ENCODE peak calls at places on chromosome 5, in ten cellular contexts. Y, N, H, Q, M, A, B, I, D and P are unnamed samples.

GRCh38 chr5:167861931-167862426 is 429.5 kb upstream of the WWC1 start:
- DNase-seq in Y (no peak), N (no peak), H (no peak), Q (no peak), M (no peak), A (no peak), B (no peak), I (no peak), D (no peak), P (no peak)

GRCh38 chr5:15752886-15753285 is 252.9 kb downstream of the FBXL7 start:
- DNase-seq in Y (peak; percentile 73), N (no peak), H (peak; percentile 31), Q (no peak), M (no peak), A (no peak), B (no peak), I (peak; percentile 78), D (peak; percentile 69), P (no peak)

GRCh38 chr5:31049933-31050704 is 143.4 kb upstream of the CDH6 start:
- DNase-seq in Y (no peak), N (no peak), H (peak; percentile 18), Q (no peak), M (no peak), A (no peak), B (no peak), I (no peak), D (no peak), P (no peak)

GRCh38 chr5:61357745-61358144 is 25.7 kb downstream of the ZSWIM6 start:
- DNase-seq in Y (no peak), N (no peak), H (no peak), Q (no peak), M (no peak), A (no peak), B (no peak), I (no peak), D (no peak), P (peak; percentile 11)

GRCh38 chr5:120160120-120160895 is 303.8 kb upstream of the PRR16 start:
- DNase-seq in Y (no peak), N (no peak), H (peak; percentile 39), Q (no peak), M (no peak), A (peak; percentile 85), B (no peak), I (no peak), D (no peak), P (no peak)

GRCh38 chr5:56279979-56280378 is 46.8 kb upstream of the ANKRD55 start:
- DNase-seq in Y (no peak), N (no peak), H (peak; percentile 39), Q (no peak), M (no peak), A (no peak), B (no peak), I (no peak), D (no peak), P (no peak)

GRCh38 chr5:96339862-96340261 is 93.2 kb downstream of the PCSK1 start:
- DNase-seq in Y (no peak), N (no peak), H (no peak), Q (no peak), M (no peak), A (no peak), B (no peak), I (no peak), D (no peak), P (no peak)

GRCh38 chr5:154593091-154593490 is 115.1 kb upstream of the HAND1 start:
- DNase-seq in Y (no peak), N (no peak), H (peak; percentile 84), Q (no peak), M (no peak), A (peak; percentile 38), B (no peak), I (no peak), D (no peak), P (no peak)

GRCh38 chr5:179186801-179187200 is 126.6 kb downstream of the ZNF354C start:
- DNase-seq in Y (no peak), N (no peak), H (no peak), Q (no peak), M (no peak), A (no peak), B (peak; percentile 32), I (no peak), D (peak; percentile 26), P (no peak)

DNA sequence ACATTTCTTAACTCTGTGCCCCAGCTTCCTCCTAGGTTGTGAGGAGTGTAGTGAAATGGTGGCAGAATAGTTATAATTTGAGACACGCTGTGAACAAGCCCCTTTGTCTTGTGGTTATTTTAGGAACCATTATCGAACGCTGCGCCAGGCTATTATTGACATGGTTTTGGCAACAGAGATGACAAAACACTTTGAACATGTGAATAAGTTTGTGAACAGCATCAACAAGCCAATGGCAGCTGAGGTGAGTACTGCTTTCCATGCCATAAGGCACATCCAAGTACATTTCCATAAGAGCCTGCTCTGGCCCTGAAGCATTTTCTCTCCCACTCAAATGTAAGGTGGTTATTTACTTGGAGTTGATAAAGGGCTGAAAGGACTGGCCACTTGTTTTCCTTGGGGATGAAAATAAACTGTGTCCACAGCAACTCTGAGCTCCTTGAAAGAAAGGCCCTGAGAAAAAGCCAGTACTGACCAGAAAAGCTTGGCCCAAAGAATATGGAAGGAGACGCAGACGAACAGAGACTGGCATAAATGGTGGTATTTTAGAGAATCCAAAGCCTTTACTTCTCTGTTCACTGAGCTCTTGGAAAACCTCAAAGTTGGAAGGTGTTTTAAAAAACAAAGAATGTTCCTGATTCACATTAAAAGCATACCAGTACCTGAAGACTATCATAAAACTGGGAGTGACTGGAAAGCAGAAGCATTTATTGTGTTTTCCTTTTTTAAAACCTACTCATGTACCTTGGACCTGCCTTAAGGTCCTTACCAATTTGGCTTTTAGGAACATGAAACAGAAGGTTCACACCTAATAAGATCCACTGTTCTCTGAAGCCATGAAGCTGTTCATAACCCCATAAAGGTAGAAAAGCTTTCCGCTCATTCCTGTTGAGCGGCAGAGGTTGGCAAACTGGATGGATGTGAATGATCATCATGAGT is 72.2 kb downstream of the WDR41 start:
- DNase-seq in Y (no peak), N (no peak), H (no peak), Q (no peak), M (no peak), A (no peak), B (no peak), I (no peak), D (no peak), P (no peak)
- H3K4me1 ChIP-seq in Y (peaks cover 21% of the 10 kb centered on the region), N (no peaks in the 10 kb centered on the region), H (no peaks in the 10 kb centered on the region), Q (no peaks in the 10 kb centered on the region), M (no peaks in the 10 kb centered on the region), A (no peaks in the 10 kb centered on the region), B (no peaks in the 10 kb centered on the region), I (no peaks in the 10 kb centered on the region), D (no peaks in the 10 kb centered on the region), P (no peaks in the 10 kb centered on the region)

DNA sequence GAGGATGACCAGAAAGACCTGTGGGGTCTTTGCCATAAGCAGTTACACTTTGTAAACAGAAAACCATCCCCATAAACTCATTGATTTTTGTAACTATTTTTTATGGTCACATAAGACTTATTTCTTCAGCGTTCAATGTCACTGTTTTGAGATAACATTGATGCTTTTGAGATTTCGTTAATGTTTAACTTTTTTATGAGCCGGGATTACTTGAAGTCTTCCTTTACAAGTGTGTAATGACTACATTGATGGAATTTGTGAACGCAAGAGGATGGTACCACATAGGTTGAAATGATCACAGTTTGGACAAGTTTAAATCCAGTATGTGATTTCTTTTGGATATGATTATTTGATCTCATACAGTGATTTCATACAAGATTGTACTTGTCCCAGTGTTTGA is 1.8 kb downstream of the SLC12A2 start:
- DNase-seq in Y (no peak), N (no peak), H (no peak), Q (no peak), M (no peak), A (no peak), B (no peak), I (no peak), D (no peak), P (no peak)
- H3K4me3 ChIP-seq in Y (peak overlapping the region; percentile 77), N (peak overlapping the region; percentile 85), H (peak overlapping the region; percentile 83), Q (peak overlapping the region; percentile 71), M (peak overlapping the region; percentile 91), A (peak overlapping the region; percentile 69), B (peak overlapping the region; percentile 88), I (peak overlapping the region; percentile 87), D (peak overlapping the region; percentile 89), P (peak overlapping the region; percentile 83)

GRCh38 chr5:127011961-127012644 is 18.3 kb downstream of the MARCHF3 start:
- DNase-seq in Y (no peak), N (no peak), H (no peak), Q (no peak), M (no peak), A (no peak), B (no peak), I (no peak), D (no peak), P (no peak)
- H3K4me1 ChIP-seq in Y (peaks cover 70% of the 10 kb centered on the region), N (no peaks in the 10 kb centered on the region), H (peaks cover 17% of the 10 kb centered on the region), Q (peaks cover 8% of the 10 kb centered on the region), M (no peaks in the 10 kb centered on the region), A (peaks cover 18% of the 10 kb centered on the region), B (peaks cover 5% of the 10 kb centered on the region), I (no peaks in the 10 kb centered on the region), D (peaks cover 38% of the 10 kb centered on the region), P (no peaks in the 10 kb centered on the region)

GRCh38 chr5:27474054-27474323 is 435.6 kb upstream of the CDH9 start:
- DNase-seq in Y (no peak), N (no peak), H (no peak), Q (no peak), M (no peak), A (no peak), B (no peak), I (no peak), D (no peak), P (no peak)

GRCh38 chr5:27474395-27474794 is 436.0 kb upstream of the CDH9 start:
- DNase-seq in Y (no peak), N (no peak), H (peak; percentile 13), Q (no peak), M (no peak), A (no peak), B (no peak), I (no peak), D (no peak), P (no peak)

GRCh38 chr5:27476356-27476988 is 438.1 kb upstream of the CDH9 start:
- DNase-seq in Y (no peak), N (no peak), H (no peak), Q (no peak), M (no peak), A (no peak), B (no peak), I (no peak), D (no peak), P (no peak)

GRCh38 chr5:27473300-27474053 is 435.1 kb upstream of the CDH9 start:
- DNase-seq in Y (no peak), N (no peak), H (no peak), Q (no peak), M (no peak), A (no peak), B (no peak), I (no peak), D (no peak), P (no peak)

GRCh38 chr5:27475063-27475462 is 436.7 kb upstream of the CDH9 start:
- DNase-seq in Y (no peak), N (no peak), H (no peak), Q (no peak), M (no peak), A (no peak), B (no peak), I (no peak), D (no peak), P (no peak)
- H3K4me3 ChIP-seq in Y (no peak overlapping the region), N (no peak overlapping the region), H (peak overlapping the region; percentile 71), Q (no peak overlapping the region), M (no peak overlapping the region), A (no peak overlapping the region), B (no peak overlapping the region), I (no peak overlapping the region), D (no peak overlapping the region), P (no peak overlapping the region)